ENCODE peak calls at places on chromosomes 6 and 20, in ten cellular contexts. J is COLO829; C is mesendoderm; X is sciatic nerve; B is progenitor cell of endocrine pancreas; T is activated T-cell treated with anti-CD3 and anti-CD28 coated beads for 1 hour; P is neuronal stem cell; G is naive thymus-derived CD8-positive, alpha-beta T cell; R is HL-60; S is non-pigmented ciliary epithelial cell. M is an unnamed sample.
A peak's percentile ranks its signal among the peaks of the same experiment; 100 is the strongest.

GRCh38 chr6:45786243-45786795 is 229.3 kb downstream of the CLIC5 start:
- DNase-seq in J (no peak), C (no peak), X (no peak), B (no peak), T (no peak), P (peak; percentile 70), G (no peak), R (no peak), S (no peak), M (no peak)

GRCh38 chr20:35635652-35636051 is 20.0 kb downstream of the SPAG4 start:
- DNase-seq in J (no peak), C (no peak), X (no peak), B (no peak), T (no peak), P (no peak), G (no peak), R (no peak), S (no peak), M (no peak)

GRCh38 chr6:25359191-25359861 is 80.2 kb downstream of the CARMIL1 start:
- DNase-seq in J (peak; percentile 53), C (no peak), X (no peak), B (no peak), T (no peak), P (peak; percentile 6), G (no peak), R (no peak), S (no peak), M (no peak)

GRCh38 chr6:52503344-52503747 is 73.5 kb downstream of the TRAM2 start:
- DNase-seq in J (no peak), C (peak; percentile 74), X (no peak), B (no peak), T (no peak), P (no peak), G (no peak), R (no peak), S (no peak), M (peak; percentile 36)

GRCh38 chr6:139135578-139136545 is 982 bp downstream of the HECA start:
- DNase-seq in J (no peak), C (peak; percentile 45), X (peak; percentile 81), B (peak; percentile 30), T (peak; percentile 46), P (no peak), G (peak; percentile 79), R (peak; percentile 74), S (no peak), M (peak; percentile 85)

GRCh38 chr20:63312690-63313348 is 19.8 kb downstream of the COL20A1 start:
- DNase-seq in J (no peak), C (no peak), X (no peak), B (no peak), T (no peak), P (no peak), G (no peak), R (no peak), S (no peak), M (no peak)

GRCh38 chr6:32146687-32147086 is 5.1 kb downstream of the PRRT1 start:
- DNase-seq in J (no peak), C (peak; percentile 79), X (no peak), B (no peak), T (no peak), P (no peak), G (no peak), R (no peak), S (no peak), M (no peak)

GRCh38 chr6:105739764-105740163 is 336.9 kb upstream of the PREP start:
- DNase-seq in J (no peak), C (no peak), X (no peak), B (no peak), T (no peak), P (no peak), G (no peak), R (no peak), S (no peak), M (no peak)

GRCh38 chr6:168276576-168277273 is 42.9 kb downstream of the DACT2 start:
- DNase-seq in J (no peak), C (no peak), X (no peak), B (no peak), T (no peak), P (no peak), G (no peak), R (no peak), S (no peak), M (no peak)

GRCh38 chr6:26360451-26361416 is 4.3 kb upstream of the BTN3A2 start:
- DNase-seq in J (no peak), C (no peak), X (no peak), B (no peak), T (no peak), P (no peak), G (peak; percentile 37), R (no peak), S (no peak), M (no peak)

M was measured in erythroblast.